ENCODE peak calls at places on chromosomes 7 and 10, in eight cellular contexts. W, Q, U, Y, A, I, D and F are unnamed samples.

GRCh38 chr10:96275685-96276418 is 4.5 kb upstream of the BLNK start:
- DNase-seq in W (no peak), Q (no peak), U (no peak), Y (no peak), A (peak), I (no peak), D (no peak), F (peak)

GRCh38 chr7:121800916-121801675 is 71.9 kb upstream of the PTPRZ1 start:
- DNase-seq in W (no peak), Q (no peak), U (no peak), Y (no peak), A (no peak), I (no peak), D (no peak), F (no peak)

GRCh38 chr7:10998984-10999757 is 25.5 kb downstream of the PHF14 start:
- DNase-seq in W (no peak), Q (no peak), U (no peak), Y (peak), A (no peak), I (no peak), D (no peak), F (no peak)

GRCh38 chr10:58431903-58432302 is 46.7 kb downstream of the TFAM start:
- DNase-seq in W (no peak), Q (no peak), U (no peak), Y (no peak), A (no peak), I (no peak), D (peak), F (peak)

GRCh38 chr10:113854757-113855626 is 531 bp downstream of the NHLRC2 start:
- DNase-seq in W (peak), Q (peak), U (peak), Y (peak), A (peak), I (peak), D (peak), F (no peak)

GRCh38 chr7:13989138-13989943 is at the start of gene ETV1:
- DNase-seq in W (peak), Q (no peak), U (no peak), Y (peak), A (peak), I (peak), D (peak), F (peak)

GRCh38 chr10:110057461-110057860 is 49.7 kb downstream of the ADD3 start:
- DNase-seq in W (no peak), Q (no peak), U (no peak), Y (no peak), A (no peak), I (no peak), D (peak), F (no peak)

GRCh38 chr7:11552676-11553075 is 279.3 kb downstream of the THSD7A start:
- DNase-seq in W (no peak), Q (no peak), U (no peak), Y (no peak), A (no peak), I (no peak), D (no peak), F (no peak)

GRCh38 chr10:124306922-124307371 is 111.8 kb downstream of the OAT start:
- DNase-seq in W (no peak), Q (no peak), U (no peak), Y (no peak), A (no peak), I (no peak), D (peak), F (no peak)

GRCh38 chr7:44798649-44799275 is 2.3 kb downstream of the PPIA start:
- DNase-seq in W (no peak), Q (no peak), U (no peak), Y (no peak), A (no peak), I (no peak), D (peak), F (no peak)

GRCh38 chr10:131821378-131822012 is 79.3 kb upstream of the PPP2R2D start:
- DNase-seq in W (no peak), Q (no peak), U (no peak), Y (no peak), A (no peak), I (no peak), D (no peak), F (no peak)

GRCh38 chr7:151827620-151828019 is 49.3 kb downstream of the PRKAG2 start:
- DNase-seq in W (peak), Q (no peak), U (no peak), Y (no peak), A (no peak), I (no peak), D (no peak), F (no peak)

GRCh38 chr10:92239600-92240288 is 51.1 kb downstream of the CPEB3 start:
- DNase-seq in W (peak), Q (no peak), U (peak), Y (peak), A (peak), I (peak), D (peak), F (no peak)

GRCh38 chr10:69445094-69445493 is 6.2 kb upstream of the TSPAN15 start:
- DNase-seq in W (no peak), Q (no peak), U (no peak), Y (no peak), A (no peak), I (no peak), D (no peak), F (no peak)

GRCh38 chr10:29517352-29517923 is 117.3 kb downstream of the SVIL start:
- DNase-seq in W (no peak), Q (peak), U (no peak), Y (peak), A (peak), I (no peak), D (peak), F (no peak)

GRCh38 chr10:29102233-29102632 is 186.6 kb upstream of the LYZL1 start:
- DNase-seq in W (no peak), Q (no peak), U (no peak), Y (no peak), A (no peak), I (no peak), D (peak), F (no peak)

GRCh38 chr7:114864278-114864677 is 57.6 kb upstream of the MDFIC start:
- DNase-seq in W (no peak), Q (no peak), U (no peak), Y (no peak), A (no peak), I (no peak), D (no peak), F (no peak)

GRCh38 chr7:17690030-17690429 is 250.3 kb downstream of the SNX13 start:
- DNase-seq in W (no peak), Q (no peak), U (no peak), Y (peak), A (no peak), I (no peak), D (peak), F (no peak)

GRCh38 chr7:48147078-48147591 is 24.1 kb upstream of the ABCA13 start:
- DNase-seq in W (no peak), Q (no peak), U (no peak), Y (no peak), A (no peak), I (no peak), D (peak), F (no peak)

GRCh38 chr7:127938588-127938987 is 92.6 kb downstream of the LRRC4 start:
- DNase-seq in W (no peak), Q (no peak), U (no peak), Y (peak), A (no peak), I (no peak), D (peak), F (no peak)

GRCh38 chr10:8057636-8058273 is 3.3 kb downstream of the GATA3 start:
- DNase-seq in W (no peak), Q (no peak), U (no peak), Y (no peak), A (no peak), I (no peak), D (no peak), F (no peak)

GRCh38 chr10:31536297-31536696 is 217.3 kb downstream of the ZEB1 start:
- DNase-seq in W (no peak), Q (no peak), U (no peak), Y (no peak), A (no peak), I (no peak), D (no peak), F (no peak)

GRCh38 chr7:95527033-95527775 is 41.5 kb downstream of the ASB4 start:
- DNase-seq in W (peak), Q (peak), U (no peak), Y (peak), A (peak), I (peak), D (peak), F (no peak)

GRCh38 chr7:103011650-103012049 is 62.9 kb downstream of the FBXL13 start:
- DNase-seq in W (no peak), Q (no peak), U (no peak), Y (no peak), A (no peak), I (no peak), D (peak), F (no peak)

GRCh38 chr10:119871881-119872609 is 598 bp downstream of the MCMBP start:
- DNase-seq in W (peak), Q (peak), U (peak), Y (peak), A (peak), I (no peak), D (peak), F (peak)

GRCh38 chr7:6529643-6530042 is 21.6 kb downstream of the GRID2IP start:
- DNase-seq in W (no peak), Q (no peak), U (no peak), Y (no peak), A (no peak), I (no peak), D (no peak), F (no peak)

GRCh38 chr10:117896517-117896916 is 150.2 kb downstream of the RAB11FIP2 start:
- DNase-seq in W (no peak), Q (no peak), U (no peak), Y (no peak), A (peak), I (no peak), D (no peak), F (no peak)

GRCh38 chr7:134599371-134599770 is 47.3 kb upstream of the BPGM start:
- DNase-seq in W (peak), Q (no peak), U (no peak), Y (peak), A (no peak), I (peak), D (no peak), F (no peak)

GRCh38 chr10:11673346-11674330 is 62.2 kb upstream of the USP6NL start:
- DNase-seq in W (no peak), Q (no peak), U (no peak), Y (no peak), A (no peak), I (no peak), D (no peak), F (no peak)

GRCh38 chr7:138625084-138625848 is 75.9 kb downstream of the SVOPL start:
- DNase-seq in W (no peak), Q (no peak), U (no peak), Y (no peak), A (no peak), I (no peak), D (no peak), F (no peak)

DNA sequence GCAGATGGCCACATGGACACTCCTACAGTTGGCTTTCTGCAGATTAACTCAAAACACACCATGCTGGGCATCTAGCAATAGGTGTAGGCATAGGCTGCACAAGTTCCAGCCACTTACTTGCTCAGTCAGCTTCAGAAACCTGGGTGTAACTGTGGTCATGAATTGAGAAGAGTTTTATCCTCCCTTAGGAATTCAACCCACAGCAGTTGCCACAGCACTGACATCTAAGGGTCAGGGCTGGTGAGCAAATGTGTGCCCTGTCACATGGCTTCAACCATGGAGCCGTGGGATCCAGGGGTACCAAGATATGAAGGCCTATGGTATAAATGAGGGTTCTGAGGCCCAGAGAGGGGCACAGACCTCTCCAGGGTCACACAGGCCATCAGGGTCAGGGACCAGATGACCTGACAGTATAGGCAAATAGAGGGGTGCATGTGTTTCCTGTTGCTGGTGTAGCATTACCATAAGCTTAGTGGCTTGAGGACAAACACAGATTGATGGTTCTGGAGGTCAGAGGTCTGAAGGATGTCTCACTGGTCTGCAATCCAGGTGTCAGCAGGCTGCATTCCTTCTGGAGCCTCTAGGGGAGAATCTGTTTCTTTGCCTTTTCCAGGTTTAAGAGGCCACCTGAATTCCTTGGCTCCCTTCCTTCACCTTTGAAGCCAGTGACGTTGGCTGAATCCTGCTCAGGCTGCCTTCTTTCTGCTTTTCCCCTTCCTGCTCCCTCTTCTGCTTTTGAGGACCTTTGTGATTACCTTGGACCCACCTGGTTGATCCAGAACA is 24.1 kb downstream of the MINDY4 start:
- DNase-seq in W (no peak), Q (peak), U (no peak), Y (no peak), A (no peak), I (no peak), D (no peak), F (no peak)
- H3K27ac ChIP-seq in W (no peak), Q (no peak), U (no peak), Y (no peak), A (no peak), I (no peak), D (peak), F (peak)

DNA sequence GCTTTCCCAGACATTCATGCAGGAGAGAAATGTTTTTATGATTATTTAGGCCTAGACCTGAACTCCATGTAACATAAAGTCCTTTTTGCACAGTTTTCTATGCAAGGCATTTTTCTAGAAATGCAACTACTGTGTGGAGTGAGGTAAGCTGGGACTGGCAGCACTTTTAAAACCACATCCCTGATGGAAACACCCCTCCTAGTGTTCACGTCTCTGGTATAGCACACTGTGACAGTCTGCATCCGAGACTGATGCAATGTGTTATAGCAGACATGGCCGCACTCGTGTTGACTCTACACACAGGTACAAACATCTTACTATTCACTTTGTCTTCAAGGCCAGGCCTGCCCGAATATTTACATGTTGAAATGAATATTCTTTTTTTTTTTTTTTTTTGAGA is 19.3 kb upstream of the ERCC6 start:
- DNase-seq in W (no peak), Q (no peak), U (no peak), Y (no peak), A (no peak), I (no peak), D (peak), F (no peak)
- H3K27ac ChIP-seq in W (no peak), Q (no peak), U (no peak), Y (no peak), A (no peak), I (no peak), D (no peak), F (no peak)

GRCh38 chr10:22005763-22006162 is 2.2 kb upstream of the DNAJC1 start:
- DNase-seq in W (no peak), Q (no peak), U (no peak), Y (no peak), A (no peak), I (no peak), D (no peak), F (no peak)
- H3K27ac ChIP-seq in W (no peak), Q (no peak), U (no peak), Y (no peak), A (no peak), I (no peak), D (no peak), F (no peak)

GRCh38 chr10:128852902-128853301 is 614.1 kb upstream of the MGMT start:
- DNase-seq in W (no peak), Q (no peak), U (no peak), Y (no peak), A (no peak), I (no peak), D (no peak), F (no peak)

GRCh38 chr10:128851281-128851680 is 615.8 kb upstream of the MGMT start:
- DNase-seq in W (no peak), Q (no peak), U (no peak), Y (no peak), A (no peak), I (no peak), D (no peak), F (no peak)

GRCh38 chr10:128853537-128853936 is 613.5 kb upstream of the MGMT start:
- DNase-seq in W (no peak), Q (no peak), U (no peak), Y (no peak), A (no peak), I (no peak), D (no peak), F (no peak)

GRCh38 chr10:128851726-128852125 is 615.3 kb upstream of the MGMT start:
- DNase-seq in W (no peak), Q (no peak), U (no peak), Y (no peak), A (no peak), I (no peak), D (no peak), F (no peak)

GRCh38 chr10:128852449-128852848 is 614.6 kb upstream of the MGMT start:
- DNase-seq in W (no peak), Q (no peak), U (no peak), Y (no peak), A (no peak), I (no peak), D (no peak), F (no peak)
- H3K27ac ChIP-seq in W (no peak), Q (no peak), U (no peak), Y (no peak), A (no peak), I (no peak), D (no peak), F (peak)